ENCODE peak calls at places on chromosomes 12 and 14, in six cellular contexts. E is hepatocyte, A is AG09319, O is left ventricle myocardium inferior, G is cardiac fibroblast, N is fibroblast of villous mesenchyme. X is an unnamed sample.

GRCh38 chr12:81077329-81077685 is 572 bp upstream of the ACSS3 start:
- DNase-seq in E (no peak), A (no peak), O (peak), G (peak), N (no peak), X (no peak)

GRCh38 chr12:120093592-120094355 is 22.8 kb downstream of the RAB35 start:
- DNase-seq in E (no peak), A (no peak), O (no peak), G (no peak), N (peak), X (peak)

GRCh38 chr14:64518229-64518628 is 13.7 kb downstream of the ZBTB1 start:
- DNase-seq in E (no peak), A (no peak), O (no peak), G (no peak), N (no peak), X (no peak)

GRCh38 chr12:4648099-4648498 is 752 bp downstream of the AKAP3 start:
- DNase-seq in E (peak), A (no peak), O (no peak), G (peak), N (peak), X (no peak)

GRCh38 chr12:94148841-94149780 is 734 bp downstream of the PLXNC1 start:
- DNase-seq in E (peak), A (no peak), O (peak), G (peak), N (no peak), X (peak)

GRCh38 chr12:60100150-60100549 is 504.3 kb downstream of the SLC16A7 start:
- DNase-seq in E (no peak), A (no peak), O (no peak), G (no peak), N (no peak), X (no peak)

GRCh38 chr12:29782285-29782820 is 1.4 kb downstream of the TMTC1 start:
- DNase-seq in E (peak), A (peak), O (no peak), G (peak), N (peak), X (peak)

GRCh38 chr14:95322646-95323045 is 2.9 kb upstream of the CLMN start:
- DNase-seq in E (no peak), A (no peak), O (no peak), G (no peak), N (peak), X (no peak)

GRCh38 chr14:58864751-58865519 is 227.2 kb downstream of the DACT1 start:
- DNase-seq in E (peak), A (peak), O (no peak), G (peak), N (peak), X (no peak)

GRCh38 chr14:39158222-39158858 is 11.8 kb downstream of the TRAPPC6B start:
- DNase-seq in E (no peak), A (no peak), O (no peak), G (no peak), N (no peak), X (no peak)

GRCh38 chr14:104141621-104142091 is 3.3 kb downstream of the KIF26A start:
- DNase-seq in E (no peak), A (no peak), O (no peak), G (no peak), N (no peak), X (no peak)

GRCh38 chr14:74636424-74637183 is 24.6 kb upstream of the LTBP2 start:
- DNase-seq in E (no peak), A (no peak), O (no peak), G (no peak), N (peak), X (no peak)

GRCh38 chr14:56660677-56661389 is 81.2 kb downstream of the TMEM260 start:
- DNase-seq in E (no peak), A (no peak), O (no peak), G (no peak), N (no peak), X (no peak)
- TF ChIP-seq CTCF in E (no peak), A (no peak), O (no peak), G (no peak), N (no peak), X (no peak)

GRCh38 chr12:58741226-58741625 is 179.1 kb downstream of the LRIG3 start:
- DNase-seq in E (no peak), A (no peak), O (no peak), G (no peak), N (no peak), X (no peak)
- TF ChIP-seq CTCF in E (no peak), A (no peak), O (no peak), G (peak), N (no peak), X (no peak)

DNA sequence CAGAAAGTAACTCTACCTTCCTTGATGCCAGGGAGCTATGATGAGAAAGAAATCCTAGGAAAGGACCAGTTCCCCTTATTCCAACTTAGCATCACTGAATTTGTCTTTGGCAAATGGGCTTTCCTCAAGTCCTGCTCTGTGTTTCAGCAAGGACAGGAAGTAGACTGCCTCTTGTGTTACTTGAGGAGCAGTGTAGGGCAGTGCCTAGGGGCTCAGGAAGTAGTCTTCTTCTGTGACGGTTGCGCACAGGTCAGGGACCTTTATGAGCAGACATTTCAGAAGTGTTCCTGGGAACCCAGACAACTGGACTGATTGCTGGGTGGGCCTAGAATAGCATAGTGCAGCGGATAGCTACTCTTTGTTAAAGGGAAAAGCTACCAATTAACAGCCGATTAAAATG is 2.7 kb downstream of the LGALS3 start:
- DNase-seq in E (no peak), A (no peak), O (no peak), G (peak), N (peak), X (no peak)
- TF ChIP-seq CTCF in E (no peak), A (peak), O (peak), G (peak), N (no peak), X (no peak)

DNA sequence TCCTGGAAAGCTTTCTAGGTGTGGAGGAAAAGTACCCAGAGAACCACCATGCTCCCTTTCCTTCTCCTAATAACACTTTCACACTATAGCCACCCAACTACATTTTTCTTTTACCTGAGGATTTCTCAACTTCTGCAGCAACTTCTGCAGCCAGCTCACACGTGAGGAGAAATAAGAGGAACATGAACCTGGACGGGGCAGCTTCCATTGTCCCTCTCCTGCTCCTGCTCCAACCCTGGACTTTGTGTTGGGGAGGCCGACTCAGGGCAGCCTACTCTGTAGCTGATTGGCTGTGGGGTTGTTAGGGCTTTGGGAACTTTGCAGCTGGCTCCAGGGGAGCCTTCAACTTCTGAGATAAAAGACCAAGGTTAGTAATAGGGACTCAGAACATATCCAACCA is at the start of gene ERP27:
- DNase-seq in E (peak), A (no peak), O (no peak), G (no peak), N (no peak), X (no peak)
- TF ChIP-seq CTCF in E (no peak), A (no peak), O (no peak), G (no peak), N (no peak), X (no peak)

X was measured in GM13977.